ENCODE peak calls at places on chromosomes 16 and 17, in four cellular contexts. I is putamen, B is HEK293T, A is HTR-8/SVneo. Q is an unnamed sample.

GRCh38 chr16:52554334-52554733 is 7.4 kb upstream of the TOX3 start:
- DNase-seq in A (no peak), B (no peak), I (no peak), Q (no peak)

GRCh38 chr16:21526923-21527807 is 72.2 kb upstream of the METTL9 start:
- DNase-seq in I (no peak), A (no peak), B (no peak), Q (no peak)

GRCh38 chr17:49229805-49230600 is 584 bp downstream of the PHOSPHO1 start:
- DNase-seq in B (no peak), I (no peak), A (no peak), Q (no peak)

GRCh38 chr16:50453446-50453845 is 84.7 kb upstream of the BRD7 start:
- DNase-seq in I (no peak), B (no peak), A (no peak), Q (no peak)

GRCh38 chr16:28039493-28039892 is 24.0 kb downstream of the GSG1L start:
- DNase-seq in B (no peak), A (no peak), I (no peak), Q (no peak)

GRCh38 chr17:13562271-13562800 is 39.4 kb downstream of the HS3ST3A1 start:
- DNase-seq in I (no peak), A (peak), B (peak), Q (no peak)

GRCh38 chr17:45228985-45229517 is 7.4 kb downstream of the FMNL1 start:
- DNase-seq in A (peak), B (no peak), I (peak), Q (peak)

GRCh38 chr16:65908568-65908967 is 457.9 kb upstream of the CDH5 start:
- DNase-seq in A (no peak), I (no peak), B (no peak), Q (no peak)

GRCh38 chr17:48149174-48150106 is 41.9 kb downstream of the SNX11 start:
- DNase-seq in A (no peak), B (peak), I (peak), Q (peak)

GRCh38 chr17:21289902-21290571 is 5.5 kb downstream of the MAP2K3 start:
- DNase-seq in I (no peak), B (no peak), A (no peak), Q (no peak)

GRCh38 chr16:2388875-2389433 is 40.3 kb upstream of the CCNF start:
- DNase-seq in B (no peak), I (no peak), A (no peak), Q (peak)

GRCh38 chr17:37476431-37477130 is 13.1 kb upstream of the DUSP14 start:
- DNase-seq in A (peak), B (no peak), I (no peak), Q (no peak)

GRCh38 chr16:47987136-47987535 is 168.7 kb downstream of the ABCC12 start:
- DNase-seq in A (no peak), B (no peak), I (no peak), Q (no peak)

GRCh38 chr16:30619207-30619606 is 9.0 kb upstream of the ZNF689 start:
- DNase-seq in B (no peak), I (no peak), A (no peak), Q (peak)

GRCh38 chr16:57091200-57091989 is 988 bp upstream of the CPNE2 start:
- DNase-seq in I (no peak), A (peak), B (peak), Q (peak)

GRCh38 chr17:67993998-67994361 is 2.3 kb downstream of the C17orf58 start:
- DNase-seq in A (peak), I (no peak), B (peak), Q (no peak)

GRCh38 chr17:37718383-37719048 is 26.3 kb downstream of the HNF1B start:
- DNase-seq in B (no peak), A (no peak), I (no peak), Q (no peak)

GRCh38 chr17:45425125-45425983 is 7.3 kb downstream of the ARHGAP27 start:
- DNase-seq in I (no peak), A (peak), B (peak), Q (peak)

GRCh38 chr17:80738987-80739730 is 194.5 kb downstream of the RPTOR start:
- DNase-seq in I (no peak), B (no peak), A (no peak), Q (no peak)

GRCh38 chr17:57819273-57819672 is 30.6 kb downstream of the MRPS23 start:
- DNase-seq in I (no peak), A (no peak), B (no peak), Q (no peak)

GRCh38 chr16:17471745-17472075 is 950 bp upstream of the XYLT1 start:
- DNase-seq in B (no peak), I (no peak), A (no peak), Q (no peak)

GRCh38 chr17:83180264-83180995 is 101.0 kb downstream of the METRNL start:
- DNase-seq in B (no peak), A (no peak), I (no peak), Q (no peak)

GRCh38 chr16:86761117-86761971 is 183.0 kb downstream of the FOXL1 start:
- DNase-seq in I (peak), A (peak), B (peak), Q (peak)

Q was measured in cardiac muscle cell.